ENCODE peak calls at places on chromosomes 12 and 14, in nine cellular contexts. One of them, this sample, is unnamed.

GRCh38 chr12:110436231-110436630 is 13.9 kb downstream of the ARPC3 start:
- DNase-seq in keratinocyte: no peak
- DNase-seq in gastrocnemius medialis: no peak
- DNase-seq in pancreas: no peak
- DNase-seq in heart right ventricle: no peak
- DNase-seq in CD4-positive, alpha-beta T cell: no peak
- DNase-seq in RWPE2: no peak
- DNase-seq in lower lobe of right lung: no peak
- DNase-seq in kidney: no peak
- DNase-seq in this sample: no peak

GRCh38 chr14:84584526-84584925 is 945.4 kb upstream of the FLRT2 start:
- DNase-seq in lower lobe of right lung: no peak
- DNase-seq in keratinocyte: no peak
- DNase-seq in pancreas: no peak
- DNase-seq in CD4-positive, alpha-beta T cell: no peak
- DNase-seq in RWPE2: no peak
- DNase-seq in heart right ventricle: no peak
- DNase-seq in kidney: no peak
- DNase-seq in gastrocnemius medialis: no peak
- DNase-seq in this sample: no peak

GRCh38 chr14:21072102-21072501 is 2.0 kb downstream of the ARHGEF40 start:
- DNase-seq in lower lobe of right lung: no peak
- DNase-seq in keratinocyte: no peak
- DNase-seq in gastrocnemius medialis: no peak
- DNase-seq in kidney: no peak
- DNase-seq in pancreas: no peak
- DNase-seq in heart right ventricle: no peak
- DNase-seq in CD4-positive, alpha-beta T cell: no peak
- DNase-seq in RWPE2: no peak
- DNase-seq in this sample: no peak

GRCh38 chr12:87383705-87384104 is 645.5 kb downstream of the C12orf50 start:
- DNase-seq in gastrocnemius medialis: no peak
- DNase-seq in CD4-positive, alpha-beta T cell: no peak
- DNase-seq in keratinocyte: no peak
- DNase-seq in pancreas: no peak
- DNase-seq in lower lobe of right lung: no peak
- DNase-seq in RWPE2: no peak
- DNase-seq in heart right ventricle: no peak
- DNase-seq in kidney: no peak
- DNase-seq in this sample: peak; percentile 20

GRCh38 chr12:124599074-124599999 is 31.9 kb upstream of the NCOR2 start:
- DNase-seq in RWPE2: no peak
- DNase-seq in gastrocnemius medialis: no peak
- DNase-seq in kidney: no peak
- DNase-seq in pancreas: no peak
- DNase-seq in lower lobe of right lung: no peak
- DNase-seq in keratinocyte: no peak
- DNase-seq in heart right ventricle: no peak
- DNase-seq in CD4-positive, alpha-beta T cell: no peak
- DNase-seq in this sample: no peak

GRCh38 chr12:75087656-75088055 is 122.0 kb downstream of the KCNC2 start:
- DNase-seq in CD4-positive, alpha-beta T cell: no peak
- DNase-seq in kidney: no peak
- DNase-seq in lower lobe of right lung: no peak
- DNase-seq in pancreas: no peak
- DNase-seq in heart right ventricle: no peak
- DNase-seq in gastrocnemius medialis: no peak
- DNase-seq in RWPE2: no peak
- DNase-seq in keratinocyte: no peak
- DNase-seq in this sample: no peak

GRCh38 chr14:98227000-98227726 is 1044.8 kb downstream of the BCL11B start:
- DNase-seq in heart right ventricle: no peak
- DNase-seq in pancreas: no peak
- DNase-seq in RWPE2: no peak
- DNase-seq in keratinocyte: no peak
- DNase-seq in lower lobe of right lung: no peak
- DNase-seq in gastrocnemius medialis: no peak
- DNase-seq in kidney: no peak
- DNase-seq in CD4-positive, alpha-beta T cell: no peak
- DNase-seq in this sample: no peak

GRCh38 chr14:105528197-105528858 is 1.9 kb downstream of the TMEM121 start:
- DNase-seq in gastrocnemius medialis: peak; percentile 49
- DNase-seq in pancreas: peak; percentile 94
- DNase-seq in keratinocyte: no peak
- DNase-seq in kidney: peak; percentile 90
- DNase-seq in lower lobe of right lung: peak; percentile 86
- DNase-seq in CD4-positive, alpha-beta T cell: peak; percentile 73
- DNase-seq in RWPE2: peak; percentile 83
- DNase-seq in heart right ventricle: peak; percentile 85
- DNase-seq in this sample: peak; percentile 78

GRCh38 chr12:53172352-53172751 is 8.2 kb upstream of the ZNF740 start:
- DNase-seq in pancreas: no peak
- DNase-seq in heart right ventricle: no peak
- DNase-seq in CD4-positive, alpha-beta T cell: no peak
- DNase-seq in lower lobe of right lung: no peak
- DNase-seq in kidney: no peak
- DNase-seq in keratinocyte: no peak
- DNase-seq in gastrocnemius medialis: no peak
- DNase-seq in RWPE2: no peak
- DNase-seq in this sample: no peak

GRCh38 chr12:116542345-116542950 is 16.7 kb upstream of the MAP1LC3B2 start:
- DNase-seq in kidney: peak; percentile 82
- DNase-seq in gastrocnemius medialis: no peak
- DNase-seq in keratinocyte: no peak
- DNase-seq in RWPE2: no peak
- DNase-seq in CD4-positive, alpha-beta T cell: no peak
- DNase-seq in lower lobe of right lung: no peak
- DNase-seq in pancreas: no peak
- DNase-seq in heart right ventricle: no peak
- DNase-seq in this sample: no peak

GRCh38 chr12:91327889-91328288 is 145.3 kb upstream of the DCN start:
- DNase-seq in lower lobe of right lung: no peak
- DNase-seq in pancreas: no peak
- DNase-seq in kidney: no peak
- DNase-seq in CD4-positive, alpha-beta T cell: no peak
- DNase-seq in keratinocyte: no peak
- DNase-seq in gastrocnemius medialis: no peak
- DNase-seq in heart right ventricle: no peak
- DNase-seq in RWPE2: no peak
- DNase-seq in this sample: no peak

GRCh38 chr12:91326043-91327027 is 143.7 kb upstream of the DCN start:
- DNase-seq in CD4-positive, alpha-beta T cell: no peak
- DNase-seq in gastrocnemius medialis: peak; percentile 12
- DNase-seq in heart right ventricle: no peak
- DNase-seq in pancreas: no peak
- DNase-seq in lower lobe of right lung: no peak
- DNase-seq in keratinocyte: no peak
- DNase-seq in kidney: no peak
- DNase-seq in RWPE2: no peak
- DNase-seq in this sample: peak; percentile 43

GRCh38 chr12:91331371-91331770 is 148.8 kb upstream of the DCN start:
- DNase-seq in keratinocyte: peak; percentile 0
- DNase-seq in kidney: no peak
- DNase-seq in lower lobe of right lung: no peak
- DNase-seq in CD4-positive, alpha-beta T cell: no peak
- DNase-seq in gastrocnemius medialis: no peak
- DNase-seq in heart right ventricle: no peak
- DNase-seq in pancreas: no peak
- DNase-seq in RWPE2: no peak
- DNase-seq in this sample: no peak

GRCh38 chr12:91332305-91332704 is 149.7 kb upstream of the DCN start:
- DNase-seq in pancreas: no peak
- DNase-seq in keratinocyte: no peak
- DNase-seq in lower lobe of right lung: no peak
- DNase-seq in kidney: no peak
- DNase-seq in CD4-positive, alpha-beta T cell: no peak
- DNase-seq in gastrocnemius medialis: no peak
- DNase-seq in heart right ventricle: no peak
- DNase-seq in RWPE2: no peak
- DNase-seq in this sample: no peak

GRCh38 chr12:91327136-91327535 is 144.5 kb upstream of the DCN start:
- DNase-seq in kidney: no peak
- DNase-seq in gastrocnemius medialis: no peak
- DNase-seq in keratinocyte: no peak
- DNase-seq in CD4-positive, alpha-beta T cell: no peak
- DNase-seq in pancreas: no peak
- DNase-seq in lower lobe of right lung: no peak
- DNase-seq in heart right ventricle: no peak
- DNase-seq in RWPE2: no peak
- DNase-seq in this sample: no peak
- H3K27ac ChIP-seq in kidney: no peak overlapping the region
- H3K27ac ChIP-seq in gastrocnemius medialis: peak overlapping the region; percentile 41
- H3K27ac ChIP-seq in keratinocyte: no peak overlapping the region
- H3K27ac ChIP-seq in CD4-positive, alpha-beta T cell: no peak overlapping the region
- H3K27ac ChIP-seq in pancreas: no peak overlapping the region
- H3K27ac ChIP-seq in lower lobe of right lung: peak overlapping the region; percentile 32
- H3K27ac ChIP-seq in heart right ventricle: peak overlapping the region; percentile 73
- H3K27ac ChIP-seq in RWPE2: no peak overlapping the region
- H3K27ac ChIP-seq in this sample: no peak overlapping the region

DNA sequence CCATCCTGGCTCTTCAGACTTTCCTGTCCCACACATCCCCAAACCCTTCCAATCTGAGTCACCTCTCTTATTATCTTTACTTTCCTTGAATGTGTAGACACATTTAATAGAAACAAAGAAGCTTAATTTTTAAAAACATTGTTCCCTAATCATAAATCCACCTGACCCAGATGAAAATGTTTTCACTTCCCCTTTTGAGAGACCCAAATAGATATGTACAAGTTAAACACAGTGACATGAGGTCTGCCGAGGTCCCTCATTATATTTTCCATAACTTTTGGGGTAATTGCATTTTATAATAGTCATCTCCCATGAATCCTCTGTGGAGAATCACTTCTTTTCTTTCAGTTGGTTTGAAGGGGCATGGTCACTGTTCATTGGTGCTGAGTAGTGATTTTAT is 191.1 kb downstream of the GRIN2B start:
- DNase-seq in lower lobe of right lung: no peak
- DNase-seq in pancreas: no peak
- DNase-seq in RWPE2: no peak
- DNase-seq in kidney: no peak
- DNase-seq in CD4-positive, alpha-beta T cell: no peak
- DNase-seq in heart right ventricle: no peak
- DNase-seq in keratinocyte: no peak
- DNase-seq in gastrocnemius medialis: no peak
- DNase-seq in this sample: no peak
- TF ChIP-seq CTCF in lower lobe of right lung: no peak
- TF ChIP-seq CTCF in pancreas: no peak
- TF ChIP-seq CTCF in RWPE2: no peak
- TF ChIP-seq CTCF in kidney: no peak
- TF ChIP-seq CTCF in CD4-positive, alpha-beta T cell: no peak
- TF ChIP-seq CTCF in heart right ventricle: no peak
- TF ChIP-seq CTCF in keratinocyte: no peak
- TF ChIP-seq CTCF in gastrocnemius medialis: no peak
- TF ChIP-seq CTCF in this sample: no peak

DNA sequence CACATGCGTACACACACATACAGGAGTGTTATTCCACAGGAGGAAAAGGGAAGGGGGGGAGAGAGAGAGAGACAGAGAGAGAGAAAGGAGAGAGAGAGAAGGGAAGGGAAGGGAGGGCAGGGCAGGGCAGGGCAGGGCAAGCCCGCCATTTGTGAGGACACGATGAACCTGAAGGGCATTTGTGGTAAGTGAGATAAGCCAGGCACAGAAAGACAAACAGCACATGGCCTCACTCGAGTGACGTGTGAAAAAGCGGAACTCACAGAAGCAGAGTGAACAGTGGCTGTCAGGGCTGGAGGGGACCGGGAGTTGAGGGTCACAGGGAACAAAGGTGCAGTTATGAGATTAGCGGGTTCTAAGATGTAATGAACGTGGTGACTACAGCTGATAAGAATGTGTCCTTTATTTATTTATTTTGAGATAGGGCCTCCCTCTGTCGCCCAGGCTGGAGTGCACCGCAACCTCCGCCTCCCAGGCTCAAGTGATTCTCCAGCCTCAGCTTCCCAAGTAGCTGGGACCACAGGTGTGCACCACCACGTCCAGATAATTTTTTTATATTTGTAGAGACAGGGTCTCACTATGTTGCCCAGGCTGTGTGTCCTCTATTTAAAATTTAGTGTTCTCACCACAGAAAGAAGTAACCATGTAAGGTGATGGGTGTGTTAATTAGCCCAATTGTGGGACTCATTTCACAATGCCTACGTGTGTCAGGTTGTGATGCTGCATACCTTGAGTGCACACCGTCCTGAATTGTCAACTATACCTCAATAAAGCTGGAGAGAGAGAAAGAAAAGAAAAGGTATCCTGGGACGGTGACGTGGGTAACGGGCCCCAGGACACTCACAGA is 18.7 kb upstream of the FBRSL1 start:
- DNase-seq in RWPE2: no peak
- DNase-seq in CD4-positive, alpha-beta T cell: no peak
- DNase-seq in heart right ventricle: no peak
- DNase-seq in lower lobe of right lung: no peak
- DNase-seq in keratinocyte: no peak
- DNase-seq in gastrocnemius medialis: no peak
- DNase-seq in pancreas: no peak
- DNase-seq in kidney: peak; percentile 45
- DNase-seq in this sample: no peak
- H3K27ac ChIP-seq in RWPE2: no peak overlapping the region
- H3K27ac ChIP-seq in CD4-positive, alpha-beta T cell: no peak overlapping the region
- H3K27ac ChIP-seq in heart right ventricle: no peak overlapping the region
- H3K27ac ChIP-seq in lower lobe of right lung: no peak overlapping the region
- H3K27ac ChIP-seq in keratinocyte: no peak overlapping the region
- H3K27ac ChIP-seq in gastrocnemius medialis: no peak overlapping the region
- H3K27ac ChIP-seq in pancreas: no peak overlapping the region
- H3K27ac ChIP-seq in kidney: no peak overlapping the region
- H3K27ac ChIP-seq in this sample: peak overlapping the region; percentile 26

GRCh38 chr12:118135788-118136558 is at the start of gene PEBP1:
- DNase-seq in lower lobe of right lung: peak; percentile 96
- DNase-seq in keratinocyte: peak; percentile 41
- DNase-seq in gastrocnemius medialis: peak; percentile 94
- DNase-seq in pancreas: peak; percentile 97
- DNase-seq in kidney: peak; percentile 99
- DNase-seq in CD4-positive, alpha-beta T cell: peak; percentile 92
- DNase-seq in RWPE2: peak; percentile 90
- DNase-seq in heart right ventricle: peak; percentile 97
- DNase-seq in this sample: peak; percentile 94
- TF ChIP-seq CTCF in lower lobe of right lung: no peak
- TF ChIP-seq CTCF in keratinocyte: no peak
- TF ChIP-seq CTCF in gastrocnemius medialis: peak; percentile 27
- TF ChIP-seq CTCF in pancreas: no peak
- TF ChIP-seq CTCF in kidney: no peak
- TF ChIP-seq CTCF in CD4-positive, alpha-beta T cell: no peak
- TF ChIP-seq CTCF in RWPE2: no peak
- TF ChIP-seq CTCF in heart right ventricle: no peak
- TF ChIP-seq CTCF in this sample: no peak